ENCODE peak calls at places on chromosomes 1 and 21, in five cellular contexts. C is heart left ventricle, F is psoas muscle, T is neural crest cell, A is neural progenitor cell. K is an unnamed sample.

GRCh38 chr21:44829507-44830092 is 11.7 kb upstream of the SUMO3 start:
- DNase-seq in C (no peak), F (no peak), T (no peak), A (no peak), K (no peak)

GRCh38 chr1:81781749-81782148 is 19.0 kb upstream of the ADGRL2 start:
- DNase-seq in C (no peak), F (no peak), T (no peak), A (no peak), K (no peak)

GRCh38 chr21:16402752-16403151 is 673.0 kb downstream of the USP25 start:
- DNase-seq in C (no peak), F (no peak), T (no peak), A (no peak), K (no peak)

GRCh38 chr1:47513393-47513792 is 75.5 kb downstream of the FOXD2 start:
- DNase-seq in C (no peak), F (no peak), T (no peak), A (no peak), K (no peak)

GRCh38 chr1:10899490-10900264 is 103.2 kb upstream of the CASZ1 start:
- DNase-seq in C (peak), F (no peak), T (no peak), A (no peak), K (no peak)

GRCh38 chr1:224668991-224669390 is 52.9 kb downstream of the CNIH3 start:
- DNase-seq in C (no peak), F (no peak), T (no peak), A (no peak), K (no peak)

GRCh38 chr1:184513966-184514365 is 127.1 kb downstream of the C1orf21 start:
- DNase-seq in C (no peak), F (peak), T (no peak), A (no peak), K (no peak)

GRCh38 chr1:163227126-163227525 is 24.4 kb upstream of the RGS5 start:
- DNase-seq in C (no peak), F (no peak), T (no peak), A (no peak), K (no peak)

GRCh38 chr1:97091679-97092078 is 370.1 kb downstream of the PTBP2 start:
- DNase-seq in C (no peak), F (no peak), T (no peak), A (no peak), K (no peak)

GRCh38 chr1:247456914-247457638 is 828 bp downstream of the OR2B11 start:
- DNase-seq in C (no peak), F (no peak), T (no peak), A (no peak), K (no peak)

GRCh38 chr1:119859647-119860046 is 36.7 kb downstream of the ADAM30 start:
- DNase-seq in C (no peak), F (no peak), T (no peak), A (no peak), K (no peak)

GRCh38 chr21:36008505-36008904 is 51.8 kb downstream of the SETD4 start:
- DNase-seq in C (no peak), F (no peak), T (no peak), A (no peak), K (no peak)

GRCh38 chr1:112060266-112060665 is 70.8 kb upstream of the KCND3 start:
- DNase-seq in C (no peak), F (no peak), T (no peak), A (no peak), K (no peak)

DNA sequence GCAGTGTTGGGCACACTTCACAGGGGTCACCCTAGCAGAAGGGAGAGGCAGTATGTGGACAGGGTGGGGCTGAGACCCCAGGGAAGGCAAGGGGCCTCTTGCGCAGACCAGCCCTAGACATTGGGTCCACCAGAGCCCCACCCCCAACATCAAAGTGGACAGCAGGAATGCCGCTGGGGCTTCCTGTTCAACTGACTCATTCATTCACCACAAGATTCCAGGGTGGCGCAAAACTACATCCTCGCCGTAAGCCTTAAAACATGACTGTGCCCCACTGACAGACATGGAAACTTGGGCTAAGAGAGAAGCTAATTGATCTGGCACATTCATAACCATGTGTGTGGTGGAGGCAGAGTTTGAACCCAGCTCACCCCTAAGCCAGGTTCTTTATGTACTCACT is 14.0 kb downstream of the COL16A1 start:
- DNase-seq in C (no peak), F (no peak), T (no peak), A (no peak), K (no peak)
- TF ChIP-seq CTCF in C (no peak), F (no peak), T (no peak), A (no peak), K (no peak)

GRCh38 chr1:6396998-6397397 is 3.4 kb upstream of the ACOT7 start:
- DNase-seq in C (peak), F (no peak), T (no peak), A (no peak), K (no peak)

GRCh38 chr1:6392081-6392879 is 1.3 kb downstream of the ACOT7 start:
- DNase-seq in C (no peak), F (no peak), T (no peak), A (no peak), K (no peak)

GRCh38 chr1:6392880-6393399 is 627 bp downstream of the ACOT7 start:
- DNase-seq in C (no peak), F (no peak), T (peak), A (peak), K (peak)

GRCh38 chr1:6389971-6390370 is 3.6 kb downstream of the ACOT7 start:
- DNase-seq in C (no peak), F (no peak), T (no peak), A (no peak), K (no peak)

GRCh38 chr1:6393400-6394187 is at the start of gene ACOT7:
- DNase-seq in C (peak), F (peak), T (peak), A (peak), K (peak)
- TF ChIP-seq CTCF in C (no peak), F (no peak), T (peak), A (no peak), K (no peak)

GRCh38 chr1:179882253-179883039 is at the start of gene TOR1AIP1:
- DNase-seq in C (peak), F (peak), T (peak), A (peak), K (peak)
- TF ChIP-seq CTCF in C (peak), F (peak), T (peak), A (peak), K (peak)

GRCh38 chr1:98143403-98143802 is 222.6 kb upstream of the DPYD start:
- DNase-seq in C (no peak), F (no peak), T (no peak), A (no peak), K (no peak)

GRCh38 chr1:98145655-98146054 is 224.8 kb upstream of the DPYD start:
- DNase-seq in C (no peak), F (no peak), T (no peak), A (no peak), K (no peak)

DNA sequence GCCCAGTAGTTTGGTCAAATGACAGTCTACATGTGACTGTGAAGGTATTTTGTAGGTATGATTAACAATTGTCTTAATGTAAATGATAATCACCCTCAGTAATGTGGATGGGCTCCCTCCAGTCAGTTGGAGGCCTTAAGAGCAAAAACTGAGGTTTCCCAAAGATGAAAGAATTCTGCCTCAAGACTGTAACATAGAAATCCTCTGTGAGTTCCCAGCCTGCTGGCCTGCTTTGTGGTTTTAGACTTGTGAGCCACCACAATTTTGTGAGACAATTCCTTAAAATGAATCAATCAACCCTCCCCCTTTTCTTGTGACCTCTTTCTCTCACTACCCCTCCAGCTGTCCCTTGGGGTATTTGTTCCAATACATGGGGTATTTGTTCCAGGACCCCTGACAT is 226.4 kb upstream of the DPYD start:
- DNase-seq in C (no peak), F (no peak), T (no peak), A (no peak), K (no peak)
- TF ChIP-seq CTCF in C (no peak), F (no peak), T (no peak), A (no peak), K (no peak)